ENCODE peak calls at places on chromosomes 12 and 14, in ten cellular contexts. O, C, A, V, G, M, T, X, D and U are unnamed samples.

GRCh38 chr12:113359939-113360748 is 1.8 kb downstream of the PLBD2 start:
- DNase-seq in O (no peak), C (no peak), A (no peak), V (peak), G (no peak), M (peak), T (no peak), X (no peak), D (no peak), U (no peak)

GRCh38 chr12:123478762-123479161 is 20.8 kb downstream of the SNRNP35 start:
- DNase-seq in O (no peak), C (no peak), A (no peak), V (peak), G (no peak), M (no peak), T (no peak), X (no peak), D (no peak), U (no peak)

GRCh38 chr14:20676072-20676471 is 8.3 kb upstream of the RNASE4 start:
- DNase-seq in O (no peak), C (no peak), A (no peak), V (no peak), G (no peak), M (no peak), T (no peak), X (no peak), D (no peak), U (no peak)

GRCh38 chr14:22836301-22837058 is at the start of gene MMP14:
- DNase-seq in O (no peak), C (no peak), A (peak), V (peak), G (no peak), M (peak), T (peak), X (peak), D (peak), U (no peak)

GRCh38 chr14:86961106-86961716 is 1031.8 kb downstream of the GALC start:
- DNase-seq in O (no peak), C (no peak), A (no peak), V (peak), G (no peak), M (no peak), T (no peak), X (no peak), D (peak), U (no peak)

GRCh38 chr14:70713096-70713875 is 71.6 kb downstream of the TTC9 start:
- DNase-seq in O (no peak), C (no peak), A (no peak), V (no peak), G (no peak), M (no peak), T (no peak), X (no peak), D (no peak), U (no peak)

GRCh38 chr12:8951744-8952143 is 2.3 kb upstream of the M6PR start:
- DNase-seq in O (no peak), C (no peak), A (no peak), V (no peak), G (no peak), M (no peak), T (no peak), X (no peak), D (no peak), U (no peak)

GRCh38 chr12:123131879-123132402 is 18.9 kb downstream of the PITPNM2 start:
- DNase-seq in O (peak), C (peak), A (no peak), V (no peak), G (no peak), M (no peak), T (peak), X (no peak), D (peak), U (no peak)

GRCh38 chr12:130335517-130336392 is 1.9 kb upstream of the PIWIL1 start:
- DNase-seq in O (no peak), C (no peak), A (peak), V (peak), G (peak), M (peak), T (no peak), X (no peak), D (peak), U (peak)

GRCh38 chr12:34190054-34190453 is 167.8 kb downstream of the ALG10 start:
- DNase-seq in O (no peak), C (no peak), A (no peak), V (no peak), G (no peak), M (no peak), T (no peak), X (no peak), D (no peak), U (no peak)

GRCh38 chr12:65522956-65523857 is 244.7 kb downstream of the MSRB3 start:
- DNase-seq in O (no peak), C (no peak), A (no peak), V (peak), G (no peak), M (peak), T (no peak), X (no peak), D (no peak), U (no peak)

GRCh38 chr12:108592033-108592909 is 5.6 kb downstream of the TMEM119 start:
- DNase-seq in O (no peak), C (no peak), A (no peak), V (no peak), G (no peak), M (no peak), T (peak), X (no peak), D (no peak), U (no peak)

GRCh38 chr14:91509878-91510170 is 286 bp downstream of the PPP4R3A start:
- DNase-seq in O (no peak), C (no peak), A (no peak), V (no peak), G (no peak), M (no peak), T (no peak), X (no peak), D (no peak), U (no peak)

GRCh38 chr12:4434299-4434698 is 11.3 kb downstream of the FGF6 start:
- DNase-seq in O (no peak), C (no peak), A (no peak), V (no peak), G (no peak), M (no peak), T (no peak), X (no peak), D (no peak), U (no peak)

GRCh38 chr14:62084020-62084419 is 321.8 kb downstream of the SNAPC1 start:
- DNase-seq in O (no peak), C (no peak), A (no peak), V (no peak), G (no peak), M (no peak), T (no peak), X (no peak), D (no peak), U (no peak)

GRCh38 chr14:62081956-62082355 is 319.7 kb downstream of the SNAPC1 start:
- DNase-seq in O (no peak), C (no peak), A (no peak), V (no peak), G (no peak), M (no peak), T (no peak), X (no peak), D (no peak), U (no peak)

GRCh38 chr14:62082779-62083178 is 320.6 kb downstream of the SNAPC1 start:
- DNase-seq in O (no peak), C (no peak), A (no peak), V (no peak), G (no peak), M (no peak), T (no peak), X (no peak), D (no peak), U (no peak)

DNA sequence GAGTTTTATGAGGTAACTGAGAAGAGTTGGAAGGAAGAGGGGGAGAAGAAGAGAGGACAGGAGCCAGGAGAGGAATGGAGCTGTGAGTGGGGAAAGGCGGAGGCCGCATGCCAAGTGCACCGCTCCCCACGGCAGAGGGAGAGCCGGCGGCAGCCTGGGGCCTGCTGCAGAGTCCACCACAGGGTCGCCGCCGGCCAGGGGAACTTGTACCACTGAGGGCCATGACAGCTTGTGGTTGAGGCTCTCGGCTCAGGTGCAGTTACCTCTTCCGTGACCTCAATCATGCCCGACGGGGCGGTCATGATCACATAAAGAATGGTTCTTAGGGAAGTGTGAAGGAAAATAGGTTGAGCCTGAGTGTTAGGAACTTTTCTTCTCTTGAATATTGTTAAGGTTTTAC is 325.0 kb downstream of the SNAPC1 start:
- DNase-seq in O (no peak), C (no peak), A (no peak), V (no peak), G (no peak), M (no peak), T (no peak), X (no peak), D (no peak), U (no peak)
- TF ChIP-seq CTCF in O (no peak), C (no peak), A (no peak), V (no peak), G (no peak), M (no peak), T (no peak), X (no peak), D (no peak), U (no peak)

GRCh38 chr12:106138279-106138645 is 492 bp downstream of the NUAK1 start:
- DNase-seq in O (no peak), C (no peak), A (no peak), V (no peak), G (peak), M (no peak), T (no peak), X (no peak), D (peak), U (no peak)

GRCh38 chr12:106137456-106138278 is 1.1 kb downstream of the NUAK1 start:
- DNase-seq in O (no peak), C (no peak), A (no peak), V (no peak), G (no peak), M (no peak), T (no peak), X (no peak), D (no peak), U (no peak)

GRCh38 chr12:106139422-106140141 is 828 bp upstream of the NUAK1 start:
- DNase-seq in O (no peak), C (no peak), A (peak), V (peak), G (no peak), M (peak), T (peak), X (no peak), D (peak), U (peak)

GRCh38 chr12:106140223-106140986 is 1.7 kb upstream of the NUAK1 start:
- DNase-seq in O (no peak), C (no peak), A (peak), V (no peak), G (no peak), M (no peak), T (no peak), X (no peak), D (peak), U (no peak)

GRCh38 chr12:106138646-106139421 is at the start of gene NUAK1:
- DNase-seq in O (no peak), C (no peak), A (peak), V (peak), G (peak), M (peak), T (no peak), X (no peak), D (peak), U (peak)
- TF ChIP-seq CTCF in O (no peak), C (no peak), A (no peak), V (no peak), G (no peak), M (no peak), T (no peak), X (no peak), D (no peak), U (no peak)

DNA sequence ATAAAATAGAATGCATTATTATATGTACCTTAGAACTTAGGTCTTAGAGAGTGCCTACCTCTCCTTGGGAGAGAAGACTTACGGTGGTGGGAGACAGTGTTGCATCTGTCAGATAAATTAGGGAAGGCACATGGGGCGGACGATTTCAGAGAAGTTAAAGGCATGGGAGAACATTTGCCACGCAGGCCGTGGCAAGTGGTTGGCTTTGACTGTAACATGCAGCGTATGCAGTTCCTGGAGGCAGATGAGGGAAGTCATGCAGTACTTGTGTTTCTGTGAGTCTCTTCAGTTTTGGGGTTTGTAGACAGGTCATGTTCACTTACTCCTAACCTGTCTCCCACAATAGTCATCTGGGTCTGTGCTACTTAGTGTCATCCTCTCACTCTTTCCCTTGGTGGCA is 43.6 kb downstream of the ETV6 start:
- DNase-seq in O (no peak), C (no peak), A (no peak), V (no peak), G (no peak), M (no peak), T (no peak), X (no peak), D (no peak), U (no peak)
- TF ChIP-seq CTCF in O (no peak), C (no peak), A (no peak), V (no peak), G (no peak), M (no peak), T (no peak), X (no peak), D (no peak), U (no peak)

DNA sequence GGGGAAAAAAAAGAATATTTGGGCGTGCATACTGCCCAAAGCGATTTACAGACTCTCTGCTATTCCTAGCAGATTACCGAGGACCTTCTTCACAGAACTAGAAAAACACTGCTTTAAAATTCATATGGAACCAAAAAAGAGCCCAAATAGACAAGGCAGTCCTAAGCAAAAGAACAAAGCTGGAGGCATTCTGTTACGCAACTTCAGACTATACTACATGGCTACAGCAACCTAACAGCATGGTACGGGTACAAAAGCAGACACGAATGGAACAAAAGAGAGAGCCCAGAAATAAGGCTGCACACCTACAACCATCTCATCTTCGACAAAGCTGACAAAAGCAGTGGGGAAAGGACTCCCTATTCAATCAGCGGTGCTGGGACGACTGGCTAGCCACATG is 56.7 kb downstream of the TRAF3 start:
- DNase-seq in O (no peak), C (no peak), A (no peak), V (no peak), G (no peak), M (no peak), T (no peak), X (no peak), D (no peak), U (no peak)
- TF ChIP-seq CTCF in O (no peak), C (no peak), A (no peak), V (no peak), G (no peak), M (no peak), T (no peak), X (no peak), D (no peak), U (no peak)

GRCh38 chr14:100268591-100269207 is 29.8 kb downstream of the YY1 start:
- DNase-seq in O (no peak), C (no peak), A (no peak), V (peak), G (no peak), M (peak), T (no peak), X (no peak), D (no peak), U (no peak)

GRCh38 chr14:100267990-100268389 is 29.0 kb downstream of the YY1 start:
- DNase-seq in O (no peak), C (no peak), A (no peak), V (no peak), G (no peak), M (no peak), T (no peak), X (no peak), D (no peak), U (no peak)

GRCh38 chr14:100274250-100274649 is 32.0 kb downstream of the SLC25A29 start:
- DNase-seq in O (no peak), C (no peak), A (no peak), V (no peak), G (no peak), M (no peak), T (no peak), X (no peak), D (no peak), U (no peak)

GRCh38 chr14:100275214-100275613 is 31.0 kb downstream of the SLC25A29 start:
- DNase-seq in O (no peak), C (no peak), A (no peak), V (no peak), G (no peak), M (no peak), T (no peak), X (no peak), D (no peak), U (no peak)

DNA sequence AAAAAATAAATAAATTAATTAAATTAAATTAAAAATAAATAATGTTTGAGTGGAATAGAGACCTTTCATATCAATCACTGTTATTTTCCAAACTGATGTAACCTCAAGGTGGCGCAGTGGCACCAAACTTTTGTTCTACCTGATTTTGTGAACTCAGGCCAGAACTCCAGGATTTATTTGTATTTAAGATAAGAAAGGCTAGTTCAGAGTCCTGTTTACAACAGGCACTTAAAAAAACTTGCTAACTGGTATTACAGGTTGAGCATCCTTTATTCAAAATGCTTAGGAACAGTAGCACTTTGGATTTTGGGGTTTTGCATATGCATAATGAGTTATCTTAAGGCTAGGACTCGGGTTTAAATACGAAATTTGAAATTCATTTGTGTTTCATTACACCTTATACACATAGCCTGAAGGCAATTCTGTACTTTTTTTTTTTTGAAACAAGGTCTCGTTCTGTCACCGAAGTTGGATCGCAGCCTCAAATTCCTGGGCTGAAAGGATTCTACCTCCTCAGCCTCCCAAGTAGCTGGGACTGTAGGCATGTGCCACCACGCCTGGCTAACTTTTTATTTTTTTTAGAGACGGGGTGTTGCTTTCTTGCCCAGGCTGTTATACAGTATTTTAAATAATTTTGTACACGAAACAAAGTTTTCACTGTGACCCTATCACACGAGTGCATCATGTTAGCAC is 32.4 kb downstream of the YY1 start:
- DNase-seq in O (peak), C (no peak), A (no peak), V (peak), G (no peak), M (peak), T (no peak), X (no peak), D (peak), U (no peak)
- TF ChIP-seq CTCF in O (peak), C (peak), A (no peak), V (peak), G (no peak), M (peak), T (peak), X (peak), D (peak), U (no peak)

GRCh38 chr12:2011641-2012607 is 7.7 kb upstream of the DCP1B start:
- DNase-seq in O (no peak), C (no peak), A (no peak), V (no peak), G (no peak), M (peak), T (no peak), X (no peak), D (no peak), U (no peak)

GRCh38 chr12:2009623-2010022 is 5.4 kb upstream of the DCP1B start:
- DNase-seq in O (no peak), C (no peak), A (no peak), V (no peak), G (no peak), M (no peak), T (no peak), X (no peak), D (no peak), U (no peak)

GRCh38 chr12:2013111-2013510 is 8.9 kb upstream of the DCP1B start:
- DNase-seq in O (no peak), C (no peak), A (no peak), V (no peak), G (no peak), M (no peak), T (no peak), X (no peak), D (no peak), U (no peak)

GRCh38 chr12:2016862-2017723 is 12.8 kb upstream of the DCP1B start:
- DNase-seq in O (no peak), C (no peak), A (no peak), V (no peak), G (no peak), M (peak), T (no peak), X (no peak), D (no peak), U (no peak)

GRCh38 chr12:2013527-2014223 is 9.4 kb upstream of the DCP1B start:
- DNase-seq in O (no peak), C (no peak), A (peak), V (no peak), G (no peak), M (peak), T (no peak), X (no peak), D (no peak), U (no peak)
- TF ChIP-seq CTCF in O (no peak), C (no peak), A (no peak), V (no peak), G (no peak), M (peak), T (no peak), X (no peak), D (no peak), U (no peak)

DNA sequence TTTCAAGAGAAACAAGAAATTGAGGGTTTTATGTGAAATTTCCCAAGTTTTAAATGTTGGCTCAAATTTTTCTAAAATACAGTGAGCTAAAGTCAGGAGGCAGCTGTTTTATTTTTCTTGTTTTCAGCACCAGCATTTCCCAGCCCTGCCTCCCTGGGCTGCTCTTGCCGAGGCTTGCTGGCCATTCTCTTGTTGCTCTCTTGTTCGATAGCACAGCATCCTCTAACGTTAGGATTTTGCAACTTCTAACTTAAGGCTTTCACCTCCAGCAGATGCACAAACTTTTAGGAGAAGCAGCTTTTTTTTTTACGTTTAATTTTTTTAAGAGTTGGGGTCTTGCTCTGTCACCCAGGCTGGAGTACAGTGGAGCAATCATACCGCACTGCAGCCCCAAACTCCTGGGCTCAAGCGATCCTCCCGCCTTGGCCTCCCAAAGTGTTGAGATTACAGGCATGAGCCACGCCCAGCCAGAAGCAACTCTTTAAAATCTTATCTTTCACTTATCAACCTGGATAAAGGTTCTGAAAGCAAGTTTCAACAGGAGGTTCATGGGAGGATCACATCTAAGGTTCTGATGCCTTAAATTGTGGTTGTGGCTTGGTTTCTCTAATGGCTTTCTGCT is 40.2 kb downstream of the B4GALNT3 start:
- DNase-seq in O (no peak), C (no peak), A (no peak), V (no peak), G (no peak), M (no peak), T (no peak), X (no peak), D (no peak), U (no peak)
- TF ChIP-seq CTCF in O (no peak), C (no peak), A (no peak), V (no peak), G (no peak), M (no peak), T (no peak), X (no peak), D (no peak), U (no peak)